ENCODE peak calls at places on chromosome 12, in ten cellular contexts. A, V, Q, B, P, W, Y, D, N and Z are unnamed samples.

GRCh38 chr12:100733817-100734593 is 60.6 kb upstream of the ANO4 start:
- DNase-seq in W (peak), B (no peak), D (peak), A (peak), N (peak), Q (peak), Y (no peak), V (peak), P (no peak), Z (no peak)

GRCh38 chr12:116919706-116920485 is 9.1 kb downstream of the FBXW8 start:
- DNase-seq in A (no peak), B (no peak), P (no peak), D (no peak), W (no peak), N (no peak), V (no peak), Y (no peak), Q (no peak), Z (no peak)

GRCh38 chr12:78392918-78393317 is 471.7 kb upstream of the SYT1 start:
- DNase-seq in Q (peak), D (peak), V (no peak), N (peak), W (no peak), A (peak), Y (no peak), B (no peak), P (no peak), Z (no peak)

GRCh38 chr12:61739925-61740324 is 520.3 kb upstream of the USP15 start:
- DNase-seq in B (no peak), Y (no peak), N (no peak), W (no peak), P (peak), A (no peak), D (no peak), V (no peak), Q (peak), Z (no peak)

GRCh38 chr12:107574691-107575090 is 110.9 kb upstream of the PWP1 start:
- DNase-seq in N (no peak), B (no peak), A (no peak), W (no peak), Y (no peak), P (no peak), D (no peak), Q (no peak), V (no peak), Z (no peak)

GRCh38 chr12:70643927-70644326 is 6.7 kb upstream of the PTPRB start:
- DNase-seq in V (no peak), W (no peak), Q (no peak), B (no peak), A (no peak), P (no peak), D (no peak), N (no peak), Y (no peak), Z (no peak)

GRCh38 chr12:90621927-90622326 is 333.0 kb downstream of the CCER1 start:
- DNase-seq in W (no peak), A (no peak), N (no peak), Q (no peak), B (no peak), Y (no peak), D (peak), V (no peak), P (no peak), Z (no peak)

GRCh38 chr12:81080431-81080983 is 2.6 kb downstream of the ACSS3 start:
- DNase-seq in A (no peak), P (no peak), Q (no peak), N (peak), B (no peak), Y (no peak), D (peak), V (no peak), W (no peak), Z (no peak)

GRCh38 chr12:29287622-29288021 is 93.3 kb downstream of the ERGIC2 start:
- DNase-seq in V (no peak), D (no peak), A (no peak), Y (no peak), Q (no peak), P (no peak), N (no peak), B (no peak), W (no peak), Z (no peak)